ENCODE peak calls at places on chromosomes 3 and 15, in ten cellular contexts. One of them, this sample, is unnamed.

GRCh38 chr3:161253711-161254110 is 32.6 kb downstream of the NMD3 start:
- DNase-seq in keratinocyte: no peak
- DNase-seq in upper lobe of right lung: no peak
- DNase-seq in kidney: no peak
- DNase-seq in dorsolateral prefrontal cortex: no peak
- DNase-seq in A549: no peak
- DNase-seq in MM.1S: no peak
- DNase-seq in transverse colon: no peak
- DNase-seq in cardiac muscle cell: peak; percentile 41
- DNase-seq in ovary: no peak
- DNase-seq in this sample: no peak

GRCh38 chr15:31824009-31824408 is 206.3 kb upstream of the CHRNA7 start:
- DNase-seq in keratinocyte: no peak
- DNase-seq in upper lobe of right lung: no peak
- DNase-seq in kidney: no peak
- DNase-seq in dorsolateral prefrontal cortex: no peak
- DNase-seq in A549: no peak
- DNase-seq in MM.1S: no peak
- DNase-seq in transverse colon: no peak
- DNase-seq in cardiac muscle cell: no peak
- DNase-seq in ovary: no peak
- DNase-seq in this sample: no peak

GRCh38 chr3:56590814-56591213 is 33.8 kb downstream of the CCDC66 start:
- DNase-seq in keratinocyte: no peak
- DNase-seq in upper lobe of right lung: no peak
- DNase-seq in kidney: no peak
- DNase-seq in dorsolateral prefrontal cortex: no peak
- DNase-seq in A549: no peak
- DNase-seq in MM.1S: no peak
- DNase-seq in transverse colon: no peak
- DNase-seq in cardiac muscle cell: no peak
- DNase-seq in ovary: no peak
- DNase-seq in this sample: peak; percentile 27

GRCh38 chr15:95923797-95924196 is 406.7 kb upstream of the NR2F2 start:
- DNase-seq in keratinocyte: no peak
- DNase-seq in upper lobe of right lung: no peak
- DNase-seq in kidney: no peak
- DNase-seq in dorsolateral prefrontal cortex: no peak
- DNase-seq in A549: no peak
- DNase-seq in MM.1S: no peak
- DNase-seq in transverse colon: no peak
- DNase-seq in cardiac muscle cell: no peak
- DNase-seq in ovary: no peak
- DNase-seq in this sample: no peak

GRCh38 chr3:115623414-115623868 is at the start of gene GAP43:
- DNase-seq in keratinocyte: no peak
- DNase-seq in upper lobe of right lung: peak; percentile 56
- DNase-seq in kidney: peak; percentile 76
- DNase-seq in dorsolateral prefrontal cortex: peak; percentile 81
- DNase-seq in A549: peak; percentile 45
- DNase-seq in MM.1S: no peak
- DNase-seq in transverse colon: no peak
- DNase-seq in cardiac muscle cell: peak; percentile 86
- DNase-seq in ovary: peak; percentile 33
- DNase-seq in this sample: peak; percentile 70

GRCh38 chr3:196641278-196642058 is 2.0 kb downstream of the NRROS start:
- DNase-seq in keratinocyte: no peak
- DNase-seq in upper lobe of right lung: peak; percentile 55
- DNase-seq in kidney: peak; percentile 22
- DNase-seq in dorsolateral prefrontal cortex: peak; percentile 21
- DNase-seq in A549: no peak
- DNase-seq in MM.1S: no peak
- DNase-seq in transverse colon: no peak
- DNase-seq in cardiac muscle cell: no peak
- DNase-seq in ovary: no peak
- DNase-seq in this sample: no peak

GRCh38 chr3:115876860-115877646 is 253.7 kb downstream of the GAP43 start:
- DNase-seq in keratinocyte: no peak
- DNase-seq in upper lobe of right lung: no peak
- DNase-seq in kidney: no peak
- DNase-seq in dorsolateral prefrontal cortex: no peak
- DNase-seq in A549: no peak
- DNase-seq in MM.1S: no peak
- DNase-seq in transverse colon: no peak
- DNase-seq in cardiac muscle cell: peak; percentile 29
- DNase-seq in ovary: no peak
- DNase-seq in this sample: no peak

GRCh38 chr15:66751579-66751978 is 49.5 kb downstream of the SMAD6 start:
- DNase-seq in keratinocyte: no peak
- DNase-seq in upper lobe of right lung: peak; percentile 53
- DNase-seq in kidney: peak; percentile 69
- DNase-seq in dorsolateral prefrontal cortex: no peak
- DNase-seq in A549: peak; percentile 77
- DNase-seq in MM.1S: no peak
- DNase-seq in transverse colon: no peak
- DNase-seq in cardiac muscle cell: no peak
- DNase-seq in ovary: no peak
- DNase-seq in this sample: no peak

GRCh38 chr15:50641318-50641717 is 45.3 kb downstream of the TRPM7 start:
- DNase-seq in keratinocyte: no peak
- DNase-seq in upper lobe of right lung: no peak
- DNase-seq in kidney: no peak
- DNase-seq in dorsolateral prefrontal cortex: no peak
- DNase-seq in A549: no peak
- DNase-seq in MM.1S: no peak
- DNase-seq in transverse colon: no peak
- DNase-seq in cardiac muscle cell: no peak
- DNase-seq in ovary: no peak
- DNase-seq in this sample: no peak

DNA sequence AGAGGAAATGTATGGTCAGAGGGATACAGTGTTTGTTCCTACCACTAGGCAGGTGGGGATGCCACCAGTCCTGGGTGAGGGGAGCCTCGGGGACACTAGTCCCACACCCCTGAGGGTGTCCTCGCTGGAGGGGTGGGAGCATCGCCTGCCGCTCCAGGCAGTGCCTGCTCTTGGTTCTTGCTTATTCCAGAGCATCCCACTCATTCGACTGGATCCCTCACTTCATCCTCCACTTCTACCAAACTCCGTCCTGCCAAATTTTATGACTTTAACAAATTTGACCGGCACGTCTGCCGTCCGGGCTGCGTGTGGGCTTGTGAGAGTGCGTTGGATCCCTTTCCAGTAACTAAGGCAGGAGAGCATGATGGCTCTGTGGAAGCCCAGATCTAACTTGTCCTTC is 34.8 kb downstream of the MGLL start:
- DNase-seq in keratinocyte: no peak
- DNase-seq in upper lobe of right lung: peak; percentile 21
- DNase-seq in kidney: peak; percentile 55
- DNase-seq in dorsolateral prefrontal cortex: no peak
- DNase-seq in A549: no peak
- DNase-seq in MM.1S: no peak
- DNase-seq in transverse colon: no peak
- DNase-seq in cardiac muscle cell: no peak
- DNase-seq in ovary: no peak
- DNase-seq in this sample: no peak
- H3K27ac ChIP-seq in keratinocyte: no peak overlapping the region
- H3K27ac ChIP-seq in upper lobe of right lung: peak overlapping the region; percentile 24
- H3K27ac ChIP-seq in kidney: no peak overlapping the region
- H3K27ac ChIP-seq in dorsolateral prefrontal cortex: peak overlapping the region; percentile 68
- H3K27ac ChIP-seq in A549: no peak overlapping the region
- H3K27ac ChIP-seq in MM.1S: no peak overlapping the region
- H3K27ac ChIP-seq in transverse colon: peak overlapping the region; percentile 85
- H3K27ac ChIP-seq in cardiac muscle cell: peak overlapping the region; percentile 37
- H3K27ac ChIP-seq in ovary: no peak overlapping the region
- H3K27ac ChIP-seq in this sample: no peak overlapping the region

GRCh38 chr3:138351151-138351550 is 2.8 kb downstream of the MRAS start:
- DNase-seq in keratinocyte: no peak
- DNase-seq in upper lobe of right lung: no peak
- DNase-seq in kidney: no peak
- DNase-seq in dorsolateral prefrontal cortex: no peak
- DNase-seq in A549: no peak
- DNase-seq in MM.1S: no peak
- DNase-seq in transverse colon: no peak
- DNase-seq in cardiac muscle cell: no peak
- DNase-seq in ovary: no peak
- DNase-seq in this sample: no peak
- H3K27ac ChIP-seq in keratinocyte: no peak overlapping the region
- H3K27ac ChIP-seq in upper lobe of right lung: no peak overlapping the region
- H3K27ac ChIP-seq in kidney: no peak overlapping the region
- H3K27ac ChIP-seq in dorsolateral prefrontal cortex: no peak overlapping the region
- H3K27ac ChIP-seq in A549: no peak overlapping the region
- H3K27ac ChIP-seq in MM.1S: no peak overlapping the region
- H3K27ac ChIP-seq in transverse colon: no peak overlapping the region
- H3K27ac ChIP-seq in cardiac muscle cell: peak overlapping the region; percentile 9
- H3K27ac ChIP-seq in ovary: no peak overlapping the region
- H3K27ac ChIP-seq in this sample: no peak overlapping the region

GRCh38 chr3:87398226-87398774 is 121.9 kb upstream of the POU1F1 start:
- DNase-seq in keratinocyte: no peak
- DNase-seq in upper lobe of right lung: no peak
- DNase-seq in kidney: no peak
- DNase-seq in dorsolateral prefrontal cortex: no peak
- DNase-seq in A549: no peak
- DNase-seq in MM.1S: no peak
- DNase-seq in transverse colon: no peak
- DNase-seq in cardiac muscle cell: no peak
- DNase-seq in ovary: no peak
- DNase-seq in this sample: no peak

GRCh38 chr3:87397210-87397609 is 120.8 kb upstream of the POU1F1 start:
- DNase-seq in keratinocyte: no peak
- DNase-seq in upper lobe of right lung: no peak
- DNase-seq in kidney: no peak
- DNase-seq in dorsolateral prefrontal cortex: no peak
- DNase-seq in A549: no peak
- DNase-seq in MM.1S: no peak
- DNase-seq in transverse colon: no peak
- DNase-seq in cardiac muscle cell: no peak
- DNase-seq in ovary: no peak
- DNase-seq in this sample: no peak
- H3K27ac ChIP-seq in keratinocyte: no peak overlapping the region
- H3K27ac ChIP-seq in upper lobe of right lung: no peak overlapping the region
- H3K27ac ChIP-seq in kidney: no peak overlapping the region
- H3K27ac ChIP-seq in dorsolateral prefrontal cortex: no peak overlapping the region
- H3K27ac ChIP-seq in A549: no peak overlapping the region
- H3K27ac ChIP-seq in MM.1S: no peak overlapping the region
- H3K27ac ChIP-seq in transverse colon: no peak overlapping the region
- H3K27ac ChIP-seq in cardiac muscle cell: no peak overlapping the region
- H3K27ac ChIP-seq in ovary: no peak overlapping the region
- H3K27ac ChIP-seq in this sample: no peak overlapping the region

GRCh38 chr15:48556159-48556897 is 89.2 kb downstream of the FBN1 start:
- DNase-seq in keratinocyte: no peak
- DNase-seq in upper lobe of right lung: no peak
- DNase-seq in kidney: no peak
- DNase-seq in dorsolateral prefrontal cortex: no peak
- DNase-seq in A549: no peak
- DNase-seq in MM.1S: no peak
- DNase-seq in transverse colon: no peak
- DNase-seq in cardiac muscle cell: no peak
- DNase-seq in ovary: no peak
- DNase-seq in this sample: no peak
- H3K27ac ChIP-seq in keratinocyte: no peak overlapping the region
- H3K27ac ChIP-seq in upper lobe of right lung: no peak overlapping the region
- H3K27ac ChIP-seq in kidney: no peak overlapping the region
- H3K27ac ChIP-seq in dorsolateral prefrontal cortex: no peak overlapping the region
- H3K27ac ChIP-seq in A549: no peak overlapping the region
- H3K27ac ChIP-seq in MM.1S: no peak overlapping the region
- H3K27ac ChIP-seq in transverse colon: no peak overlapping the region
- H3K27ac ChIP-seq in cardiac muscle cell: no peak overlapping the region
- H3K27ac ChIP-seq in ovary: peak overlapping the region; percentile 5
- H3K27ac ChIP-seq in this sample: no peak overlapping the region

GRCh38 chr3:69180869-69181591 is 58.6 kb upstream of the LMOD3 start:
- DNase-seq in keratinocyte: no peak
- DNase-seq in upper lobe of right lung: no peak
- DNase-seq in kidney: no peak
- DNase-seq in dorsolateral prefrontal cortex: no peak
- DNase-seq in A549: no peak
- DNase-seq in MM.1S: no peak
- DNase-seq in transverse colon: peak; percentile 25
- DNase-seq in cardiac muscle cell: no peak
- DNase-seq in ovary: no peak
- DNase-seq in this sample: no peak
- H3K27ac ChIP-seq in keratinocyte: no peak overlapping the region
- H3K27ac ChIP-seq in upper lobe of right lung: no peak overlapping the region
- H3K27ac ChIP-seq in kidney: no peak overlapping the region
- H3K27ac ChIP-seq in dorsolateral prefrontal cortex: peak overlapping the region; percentile 85
- H3K27ac ChIP-seq in A549: no peak overlapping the region
- H3K27ac ChIP-seq in MM.1S: no peak overlapping the region
- H3K27ac ChIP-seq in transverse colon: peak overlapping the region; percentile 78
- H3K27ac ChIP-seq in cardiac muscle cell: no peak overlapping the region
- H3K27ac ChIP-seq in ovary: no peak overlapping the region
- H3K27ac ChIP-seq in this sample: peak overlapping the region; percentile 22

GRCh38 chr3:122784436-122784835 is 9.2 kb downstream of the HSPBAP1 start:
- DNase-seq in keratinocyte: no peak
- DNase-seq in upper lobe of right lung: no peak
- DNase-seq in kidney: no peak
- DNase-seq in dorsolateral prefrontal cortex: no peak
- DNase-seq in A549: no peak
- DNase-seq in MM.1S: no peak
- DNase-seq in transverse colon: no peak
- DNase-seq in cardiac muscle cell: peak; percentile 63
- DNase-seq in ovary: no peak
- DNase-seq in this sample: peak; percentile 55
- H3K27ac ChIP-seq in keratinocyte: peak overlapping the region; percentile 70
- H3K27ac ChIP-seq in upper lobe of right lung: no peak overlapping the region
- H3K27ac ChIP-seq in kidney: no peak overlapping the region
- H3K27ac ChIP-seq in dorsolateral prefrontal cortex: no peak overlapping the region
- H3K27ac ChIP-seq in A549: no peak overlapping the region
- H3K27ac ChIP-seq in MM.1S: no peak overlapping the region
- H3K27ac ChIP-seq in transverse colon: no peak overlapping the region
- H3K27ac ChIP-seq in cardiac muscle cell: no peak overlapping the region
- H3K27ac ChIP-seq in ovary: no peak overlapping the region
- H3K27ac ChIP-seq in this sample: peak overlapping the region; percentile 53

GRCh38 chr15:98777426-98777825 is 129.1 kb downstream of the IGF1R start:
- DNase-seq in keratinocyte: no peak
- DNase-seq in upper lobe of right lung: no peak
- DNase-seq in kidney: no peak
- DNase-seq in dorsolateral prefrontal cortex: no peak
- DNase-seq in A549: no peak
- DNase-seq in MM.1S: no peak
- DNase-seq in transverse colon: no peak
- DNase-seq in cardiac muscle cell: no peak
- DNase-seq in ovary: no peak
- DNase-seq in this sample: no peak
- H3K27ac ChIP-seq in keratinocyte: no peak overlapping the region
- H3K27ac ChIP-seq in upper lobe of right lung: no peak overlapping the region
- H3K27ac ChIP-seq in kidney: peak overlapping the region; percentile 44
- H3K27ac ChIP-seq in dorsolateral prefrontal cortex: no peak overlapping the region
- H3K27ac ChIP-seq in A549: no peak overlapping the region
- H3K27ac ChIP-seq in MM.1S: peak overlapping the region; percentile 76
- H3K27ac ChIP-seq in transverse colon: no peak overlapping the region
- H3K27ac ChIP-seq in cardiac muscle cell: peak overlapping the region; percentile 13
- H3K27ac ChIP-seq in ovary: peak overlapping the region; percentile 70
- H3K27ac ChIP-seq in this sample: peak overlapping the region; percentile 97

DNA sequence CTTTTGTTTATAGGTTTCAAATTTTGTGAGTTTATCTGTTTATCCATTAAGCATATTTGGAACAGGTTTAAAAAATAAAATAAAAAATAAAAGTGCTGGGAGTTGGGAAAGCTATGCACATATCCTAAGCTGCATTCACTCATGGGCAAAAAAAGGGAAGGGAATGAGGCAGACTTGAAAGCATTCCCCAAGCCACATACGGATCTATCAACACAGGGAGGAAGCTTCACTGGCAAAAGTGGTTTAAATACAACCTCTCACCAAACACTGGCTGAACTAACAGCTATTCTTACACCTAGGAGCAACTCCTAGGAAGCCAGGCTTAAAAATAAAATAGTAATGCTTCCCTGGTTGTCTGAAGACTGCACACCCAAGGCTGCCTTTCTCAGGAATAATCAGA is 101.2 kb downstream of the PCCB start:
- DNase-seq in keratinocyte: no peak
- DNase-seq in upper lobe of right lung: no peak
- DNase-seq in kidney: no peak
- DNase-seq in dorsolateral prefrontal cortex: no peak
- DNase-seq in A549: no peak
- DNase-seq in MM.1S: no peak
- DNase-seq in transverse colon: no peak
- DNase-seq in cardiac muscle cell: no peak
- DNase-seq in ovary: no peak
- DNase-seq in this sample: no peak
- H3K27ac ChIP-seq in keratinocyte: no peak overlapping the region
- H3K27ac ChIP-seq in upper lobe of right lung: no peak overlapping the region
- H3K27ac ChIP-seq in kidney: no peak overlapping the region
- H3K27ac ChIP-seq in dorsolateral prefrontal cortex: no peak overlapping the region
- H3K27ac ChIP-seq in A549: no peak overlapping the region
- H3K27ac ChIP-seq in MM.1S: no peak overlapping the region
- H3K27ac ChIP-seq in transverse colon: no peak overlapping the region
- H3K27ac ChIP-seq in cardiac muscle cell: peak overlapping the region; percentile 90
- H3K27ac ChIP-seq in ovary: no peak overlapping the region
- H3K27ac ChIP-seq in this sample: no peak overlapping the region

This sample was measured in epithelial cell of prostate.